ENCODE peak calls at places on chromosomes 6 and 20, in eight cellular contexts. I is fibroblast of villous mesenchyme, O is ELR, T is AG04450, Q is NCI-H2171 treated with DMSO at 0.1 percent for 48 hours, W is PC-3, K is anterior cingulate cortex, P is NCI-H2029 treated with DMSO at 0.1 percent for 48 hours. A is an unnamed sample.

GRCh38 chr20:43824699-43825402 is 89.8 kb upstream of the TOX2 start:
- DNase-seq in Q (no peak), K (no peak), I (peak), P (no peak), W (peak), T (no peak), O (peak), A (no peak)

GRCh38 chr6:139368661-139369060 is 5.8 kb downstream of the CITED2 start:
- DNase-seq in Q (no peak), P (no peak), I (no peak), O (no peak), W (no peak), T (no peak), K (no peak), A (no peak)

GRCh38 chr6:35596448-35597442 is 84.0 kb upstream of the TULP1 start:
- DNase-seq in W (peak), P (no peak), Q (no peak), K (no peak), T (peak), O (peak), I (peak), A (peak)

GRCh38 chr6:7431241-7431593 is 41.6 kb downstream of the RIOK1 start:
- DNase-seq in K (no peak), P (no peak), Q (no peak), T (no peak), O (no peak), W (no peak), I (no peak), A (no peak)

GRCh38 chr6:142827356-142827755 is 117.6 kb downstream of the HIVEP2 start:
- DNase-seq in W (no peak), T (no peak), I (no peak), K (no peak), P (no peak), O (no peak), Q (no peak), A (no peak)

GRCh38 chr6:84618046-84618752 is 146.2 kb downstream of the TBX18 start:
- DNase-seq in W (peak), Q (no peak), P (no peak), T (peak), K (no peak), I (peak), O (peak), A (no peak)

GRCh38 chr6:112330071-112330876 is 16.9 kb upstream of the RFPL4B start:
- DNase-seq in T (no peak), P (peak), W (peak), Q (peak), I (peak), O (peak), K (no peak), A (peak)

GRCh38 chr6:167735498-167736201 is 91.1 kb upstream of the AFDN start:
- DNase-seq in O (no peak), I (no peak), Q (no peak), P (no peak), W (no peak), T (no peak), K (no peak), A (no peak)

GRCh38 chr20:25669826-25670422 is 26.7 kb downstream of the ZNF337 start:
- DNase-seq in P (no peak), T (peak), W (peak), I (peak), K (no peak), O (peak), Q (no peak), A (no peak)

GRCh38 chr6:64497634-64498033 is 862.0 kb downstream of the PHF3 start:
- DNase-seq in P (no peak), K (no peak), T (no peak), O (no peak), W (no peak), I (peak), Q (no peak), A (no peak)

GRCh38 chr20:20303742-20304141 is 64.2 kb upstream of the INSM1 start:
- DNase-seq in Q (no peak), P (no peak), T (no peak), O (no peak), K (no peak), I (no peak), W (no peak), A (no peak)

GRCh38 chr20:63176448-63177133 is 39.3 kb downstream of the YTHDF1 start:
- DNase-seq in T (no peak), K (no peak), Q (no peak), O (no peak), P (no peak), I (no peak), W (no peak), A (no peak)

GRCh38 chr6:35309611-35310264 is 12.1 kb downstream of the DEF6 start:
- DNase-seq in P (no peak), T (no peak), K (no peak), W (no peak), Q (no peak), I (no peak), O (no peak), A (no peak)

GRCh38 chr6:2795960-2796359 is 30.8 kb downstream of the WRNIP1 start:
- DNase-seq in K (no peak), I (no peak), Q (no peak), O (no peak), P (no peak), T (no peak), W (no peak), A (no peak)

GRCh38 chr6:148203970-148204369 is 138.7 kb upstream of the SASH1 start:
- DNase-seq in T (peak), Q (peak), P (no peak), O (peak), W (no peak), K (no peak), I (peak), A (no peak)

GRCh38 chr6:145844933-145845531 is 30.4 kb upstream of the FBXO30 start:
- DNase-seq in K (no peak), Q (no peak), T (no peak), P (no peak), O (no peak), W (no peak), I (no peak), A (no peak)

GRCh38 chr6:54515013-54515412 is 206.8 kb downstream of the TINAG start:
- DNase-seq in O (no peak), T (no peak), W (peak), P (no peak), Q (peak), I (no peak), K (no peak), A (peak)

GRCh38 chr6:112881828-112882227 is 534.7 kb downstream of the RFPL4B start:
- DNase-seq in Q (peak), P (no peak), O (no peak), K (no peak), I (no peak), T (no peak), W (no peak), A (no peak)

GRCh38 chr6:1479095-1479494 is 89.7 kb downstream of the FOXF2 start:
- DNase-seq in P (no peak), T (no peak), W (peak), O (peak), I (peak), Q (no peak), K (no peak), A (no peak)

GRCh38 chr6:111781055-111781708 is 92.1 kb downstream of the FYN start:
- DNase-seq in Q (peak), T (no peak), W (no peak), K (no peak), I (peak), P (peak), O (no peak), A (no peak)

GRCh38 chr20:52103911-52104545 is 87.6 kb downstream of the ZFP64 start:
- DNase-seq in K (no peak), P (no peak), T (no peak), Q (no peak), I (peak), O (peak), W (no peak), A (no peak)

GRCh38 chr6:18263561-18264337 is 581 bp downstream of the DEK start:
- DNase-seq in P (no peak), Q (peak), O (peak), T (no peak), K (peak), W (peak), I (peak), A (no peak)

GRCh38 chr6:900716-901605 is 208.0 kb upstream of the EXOC2 start:
- DNase-seq in P (no peak), O (no peak), I (no peak), K (no peak), W (no peak), T (no peak), Q (no peak), A (no peak)

GRCh38 chr20:23225407-23226060 is 125.1 kb upstream of the NXT1 start:
- DNase-seq in W (no peak), O (peak), P (no peak), K (no peak), I (peak), T (peak), Q (no peak), A (no peak)

GRCh38 chr6:37503486-37503980 is 3.8 kb upstream of the CCDC167 start:
- DNase-seq in W (no peak), P (no peak), Q (peak), I (no peak), O (no peak), T (no peak), K (no peak), A (no peak)

GRCh38 chr6:134892362-134892761 is 57.5 kb downstream of the ALDH8A1 start:
- DNase-seq in O (no peak), T (no peak), P (no peak), Q (no peak), I (no peak), W (no peak), K (no peak), A (no peak)

GRCh38 chr20:35607003-35607735 is 8.5 kb upstream of the SPAG4 start:
- DNase-seq in K (no peak), Q (no peak), P (no peak), T (no peak), W (peak), O (peak), I (no peak), A (no peak)

GRCh38 chr6:156718647-156719394 is 58.4 kb upstream of the ARID1B start:
- DNase-seq in O (peak), K (no peak), W (no peak), T (no peak), Q (peak), P (no peak), I (peak), A (no peak)

GRCh38 chr6:51929934-51930574 is 157.4 kb downstream of the PKHD1 start:
- DNase-seq in O (no peak), T (no peak), K (no peak), P (no peak), W (no peak), I (no peak), Q (no peak), A (no peak)

GRCh38 chr6:34393191-34393967 is 910 bp upstream of the NUDT3 start:
- DNase-seq in O (no peak), K (no peak), I (no peak), W (peak), Q (no peak), P (no peak), T (no peak), A (no peak)